ENCODE peak calls at places on chromosomes 1 and 21, in seven cellular contexts. G is upper lobe of right lung; Z is GM04504; A is stimulated activated CD4-positive, alpha-beta T cell treated with anti-CD3 and anti-CD28 coated beads, Interleukin-2, amount 100 ng/mL, for 48 hours; K is AG09319; J is renal cortical epithelial cell; P is AG08396. L is an unnamed sample.
A peak's percentile ranks its signal among the peaks of the same experiment; 100 is the strongest.

GRCh38 chr1:229714964-229715603 is 89.0 kb downstream of the URB2 start:
- DNase-seq in G (no peak), Z (peak; percentile 7), A (peak; percentile 24), K (no peak), J (peak; percentile 11), P (no peak), L (no peak)

GRCh38 chr1:62417351-62417999 is 19.4 kb upstream of the USP1 start:
- DNase-seq in G (no peak), Z (no peak), A (no peak), K (no peak), J (no peak), P (no peak), L (no peak)

GRCh38 chr1:34709547-34709946 is 45.3 kb upstream of the GJB5 start:
- DNase-seq in G (no peak), Z (no peak), A (no peak), K (no peak), J (peak; percentile 3), P (peak; percentile 22), L (no peak)

GRCh38 chr1:31510304-31510703 is 66.0 kb upstream of the TINAGL1 start:
- DNase-seq in G (no peak), Z (no peak), A (no peak), K (no peak), J (no peak), P (no peak), L (no peak)

GRCh38 chr1:151907363-151908139 is 1.8 kb downstream of the THEM4 start:
- DNase-seq in G (no peak), Z (no peak), A (peak; percentile 13), K (no peak), J (no peak), P (no peak), L (no peak)

GRCh38 chr21:17793675-17794123 is 25.5 kb downstream of the C21orf91 start:
- DNase-seq in G (no peak), Z (peak; percentile 28), A (no peak), K (peak; percentile 22), J (no peak), P (peak; percentile 22), L (no peak)

GRCh38 chr1:2356911-2357845 is 34.2 kb downstream of the MORN1 start:
- DNase-seq in G (no peak), Z (no peak), A (no peak), K (no peak), J (no peak), P (no peak), L (no peak)

GRCh38 chr1:212045981-212046380 is 10.4 kb downstream of the DTL start:
- DNase-seq in G (no peak), Z (no peak), A (no peak), K (no peak), J (peak; percentile 29), P (peak; percentile 32), L (peak; percentile 38)

GRCh38 chr1:178134061-178134460 is 40.2 kb downstream of the RASAL2 start:
- DNase-seq in G (no peak), Z (peak; percentile 76), A (no peak), K (no peak), J (peak; percentile 88), P (peak; percentile 25), L (peak; percentile 74)

GRCh38 chr1:63774617-63775417 is 1.0 kb downstream of the ROR1 start:
- DNase-seq in G (peak; percentile 79), Z (no peak), A (no peak), K (no peak), J (no peak), P (peak; percentile 56), L (no peak)

GRCh38 chr1:64172458-64172983 is 30.9 kb upstream of the UBE2U start:
- DNase-seq in G (no peak), Z (no peak), A (no peak), K (no peak), J (no peak), P (no peak), L (no peak)

GRCh38 chr21:35150562-35151226 is 101.6 kb upstream of the RUNX1 start:
- DNase-seq in G (no peak), Z (no peak), A (no peak), K (no peak), J (peak; percentile 82), P (peak; percentile 14), L (no peak)

L was measured in GM04503.